ENCODE peak calls at places on chromosomes 4 and X, in six cellular contexts. P is CD8-positive, alpha-beta T cell; O is left ventricle myocardium inferior; X is Panc1; S is uterus; Z is astrocyte of the spinal cord. C is an unnamed sample.

GRCh38 chr4:126757219-126757618 is 875.5 kb upstream of the INTU start:
- DNase-seq in S (no peak), X (no peak), P (no peak), O (no peak), Z (peak), C (no peak)

GRCh38 chr4:149555146-149555545 is 260.5 kb downstream of the IQCM start:
- DNase-seq in Z (peak), X (no peak), S (no peak), O (no peak), P (no peak), C (peak)

GRCh38 chr4:125741825-125742452 is 427.2 kb downstream of the FAT4 start:
- DNase-seq in Z (peak), X (no peak), P (no peak), O (no peak), S (no peak), C (no peak)

GRCh38 chr4:123244233-123244632 is 152.4 kb upstream of the SPRY1 start:
- DNase-seq in S (peak), O (peak), P (no peak), Z (no peak), X (no peak), C (no peak)

GRCh38 chrX:153944800-153945150 is 332 bp upstream of the RENBP start:
- DNase-seq in Z (no peak), O (no peak), X (no peak), S (no peak), P (no peak), C (no peak)

GRCh38 chr4:3436798-3437581 is 4.8 kb upstream of the HGFAC start:
- DNase-seq in P (no peak), X (no peak), Z (peak), O (no peak), S (no peak), C (peak)

GRCh38 chr4:70705146-70705855 is 16.5 kb upstream of the RUFY3 start:
- DNase-seq in X (no peak), S (peak), Z (peak), O (peak), P (peak), C (no peak)

GRCh38 chr4:177369372-177369771 is 59.7 kb downstream of the NEIL3 start:
- DNase-seq in X (no peak), Z (peak), P (no peak), S (no peak), O (no peak), C (no peak)

GRCh38 chrX:83419030-83419792 is 88.9 kb upstream of the POU3F4 start:
- DNase-seq in Z (no peak), S (no peak), O (no peak), X (no peak), P (no peak), C (no peak)

GRCh38 chr4:145446184-145446583 is 35.5 kb upstream of the SMAD1 start:
- DNase-seq in X (no peak), O (no peak), Z (no peak), P (no peak), S (no peak), C (no peak)

GRCh38 chr4:142405021-142405991 is 440.8 kb downstream of the INPP4B start:
- DNase-seq in Z (peak), P (peak), S (peak), O (peak), X (no peak), C (peak)

GRCh38 chr4:27016551-27016950 is 155.9 kb downstream of the STIM2 start:
- DNase-seq in Z (peak), O (no peak), P (no peak), S (no peak), X (no peak), C (no peak)

GRCh38 chrX:29090811-29091210 is 503.6 kb downstream of the IL1RAPL1 start:
- DNase-seq in S (no peak), O (no peak), X (no peak), P (no peak), Z (peak), C (no peak)

GRCh38 chrX:140817943-140818342 is 108.4 kb downstream of the LINC00632 start:
- DNase-seq in S (no peak), O (no peak), P (no peak), Z (peak), X (no peak), C (no peak)

GRCh38 chrX:71017396-71017939 is 50.7 kb downstream of the SNX12 start:
- DNase-seq in P (no peak), X (no peak), O (no peak), Z (peak), S (no peak), C (peak)

GRCh38 chrX:153782324-153782723 is 1.5 kb downstream of the SRPK3 start:
- DNase-seq in P (no peak), S (no peak), O (no peak), X (no peak), Z (no peak), C (no peak)

GRCh38 chrX:38800981-38801845 is at the start of gene MID1IP1:
- DNase-seq in S (peak), O (peak), P (peak), X (no peak), Z (peak), C (peak)

GRCh38 chrX:109902665-109903064 is 100.2 kb upstream of the TMEM164 start:
- DNase-seq in O (no peak), S (no peak), P (no peak), Z (peak), X (no peak), C (no peak)

GRCh38 chr4:71270901-71271300 is 67.9 kb upstream of the SLC4A4 start:
- DNase-seq in S (no peak), Z (peak), P (no peak), X (no peak), O (no peak), C (no peak)

GRCh38 chr4:186554890-186555827 is at the start of gene MTNR1A:
- DNase-seq in S (no peak), O (no peak), Z (peak), X (no peak), P (no peak), C (no peak)

GRCh38 chr4:139901516-139902327 is 236.1 kb downstream of the MGST2 start:
- DNase-seq in O (no peak), S (no peak), P (no peak), X (no peak), Z (peak), C (no peak)

GRCh38 chr4:163790231-163790630 is 295.7 kb downstream of the TMA16 start:
- DNase-seq in Z (no peak), P (no peak), X (no peak), S (no peak), O (no peak), C (no peak)

GRCh38 chr4:122990891-122991290 is 68.5 kb upstream of the NUDT6 start:
- DNase-seq in X (no peak), Z (no peak), O (no peak), S (no peak), P (no peak), C (no peak)

GRCh38 chrX:81195712-81196111 is 6.0 kb downstream of the HMGN5 start:
- DNase-seq in O (peak), S (peak), P (peak), Z (peak), X (no peak), C (no peak)

GRCh38 chr4:143768007-143768591 is 67.6 kb upstream of the FREM3 start:
- DNase-seq in S (no peak), O (no peak), Z (peak), X (no peak), P (no peak), C (peak)

GRCh38 chr4:25533237-25533636 is 122.4 kb upstream of the SLC34A2 start:
- DNase-seq in Z (no peak), X (no peak), P (no peak), S (no peak), O (no peak), C (no peak)

GRCh38 chrX:13662537-13662841 is 9.5 kb downstream of the TCEANC start:
- DNase-seq in O (no peak), Z (no peak), S (peak), X (no peak), P (no peak), C (no peak)

GRCh38 chrX:16123222-16123786 is at the start of gene GRPR:
- DNase-seq in X (peak), P (peak), Z (peak), O (peak), S (peak), C (peak)

GRCh38 chr4:154559141-154559841 is 3.5 kb upstream of the FGB start:
- DNase-seq in P (no peak), Z (peak), X (peak), S (no peak), O (no peak), C (no peak)

GRCh38 chrX:10833299-10834169 is 213.1 kb upstream of the MID1 start:
- DNase-seq in X (no peak), O (no peak), S (peak), Z (peak), P (no peak), C (peak)
- H3K4me3 ChIP-seq in X (peak), O (peak), S (no peak), Z (peak), P (no peak), C (peak)

DNA sequence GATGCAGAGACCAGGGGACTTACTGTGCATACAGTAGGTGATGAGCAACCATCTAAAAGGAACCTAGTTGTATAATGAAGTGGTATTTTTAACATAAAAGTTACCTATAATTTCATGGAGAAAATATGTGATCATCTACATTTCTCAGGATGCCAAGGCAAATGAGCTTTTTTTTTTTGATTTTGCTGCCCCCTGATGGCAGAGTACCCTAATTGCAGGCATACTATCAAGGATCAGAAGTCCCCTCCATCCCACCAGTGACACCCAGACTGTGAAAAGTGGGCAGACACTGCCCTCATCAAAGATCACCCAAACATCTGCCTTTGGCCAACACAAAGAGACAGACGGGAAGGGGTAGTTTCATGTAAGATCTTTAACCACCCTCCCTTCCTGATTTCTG is 9.6 kb upstream of the ABLIM2 start:
- DNase-seq in P (no peak), O (no peak), S (no peak), X (no peak), Z (no peak), C (no peak)
- TF ChIP-seq CTCF in P (no peak), O (peak), S (no peak), X (no peak), Z (peak), C (peak)

GRCh38 chr4:35697203-35697736 is 547.0 kb downstream of the ARAP2 start:
- DNase-seq in S (no peak), P (no peak), O (no peak), Z (no peak), X (no peak), C (no peak)

GRCh38 chr4:35695401-35695800 is 548.9 kb downstream of the ARAP2 start:
- DNase-seq in Z (no peak), P (no peak), S (no peak), O (no peak), X (no peak), C (no peak)

DNA sequence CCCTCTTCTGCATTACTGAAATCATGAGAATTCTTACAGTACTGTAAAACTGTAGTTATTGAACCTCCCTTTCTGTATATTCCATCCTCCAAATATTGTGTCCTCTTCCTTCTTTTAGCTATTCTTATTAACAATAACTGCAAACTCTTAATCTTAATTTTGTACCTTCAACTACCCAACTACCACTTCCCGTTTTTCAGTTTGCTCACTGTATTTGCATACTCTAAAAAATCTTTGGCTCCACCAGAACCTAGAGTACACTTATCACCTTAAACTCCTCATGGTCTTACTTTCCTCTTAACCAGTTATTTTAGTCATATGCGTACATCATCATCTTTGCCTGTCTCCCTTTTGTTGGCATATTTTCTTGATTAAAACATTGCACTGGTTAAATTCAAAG is 543.7 kb downstream of the ARAP2 start:
- DNase-seq in S (no peak), O (no peak), P (no peak), X (no peak), Z (no peak), C (no peak)
- H3K4me3 ChIP-seq in S (no peak), O (no peak), P (no peak), X (no peak), Z (no peak), C (no peak)

DNA sequence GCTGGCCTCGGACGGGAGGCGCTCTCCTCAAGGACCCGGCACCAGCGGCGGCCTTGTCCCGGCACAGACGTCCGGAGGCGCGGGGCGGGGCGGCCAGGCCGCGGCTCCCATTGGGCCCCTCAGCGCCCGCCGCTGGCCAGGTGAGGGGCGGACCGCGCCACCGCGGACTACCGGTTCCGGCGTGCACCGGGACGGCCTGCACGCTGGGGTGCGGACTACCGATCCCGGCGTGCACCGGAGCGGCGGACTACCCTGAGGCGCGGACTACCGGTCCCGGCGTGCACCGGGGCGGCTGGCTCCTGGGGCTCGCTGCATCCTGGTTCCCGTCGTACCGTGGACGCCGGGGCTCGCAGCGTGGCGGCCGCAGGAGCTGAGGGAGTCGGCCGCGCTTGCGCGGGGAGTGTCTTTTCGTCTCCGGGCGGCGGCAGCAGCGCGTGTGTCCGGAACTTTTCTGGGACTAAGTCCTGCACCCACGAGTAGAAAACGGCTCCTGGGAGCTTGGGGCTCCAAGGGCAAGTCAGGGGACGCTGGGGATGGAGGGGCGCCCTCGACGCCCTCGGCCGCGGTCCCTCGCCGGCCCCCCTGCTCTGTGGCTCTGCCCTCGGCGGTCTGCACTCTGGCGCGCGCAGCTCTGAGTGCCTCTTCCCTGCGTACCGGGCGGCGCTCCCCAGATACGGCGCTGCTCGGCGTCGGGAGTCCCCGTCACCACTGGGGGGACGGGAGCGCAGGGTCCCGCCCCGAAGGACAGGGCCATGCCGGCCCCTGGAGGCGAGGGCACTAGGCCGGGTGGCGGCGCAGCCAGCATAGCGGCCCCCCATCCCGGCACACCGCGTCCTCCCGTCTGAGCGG is at the start of gene LETM1:
- DNase-seq in Z (peak), X (no peak), S (peak), O (peak), P (peak), C (peak)
- TF ChIP-seq CTCF in Z (peak), X (no peak), S (peak), O (peak), P (no peak), C (peak)

C was measured in retinal pigment epithelial cell.